ENCODE peak calls at places on chromosomes 4 and X, in four cellular contexts. K, H, F and R are unnamed samples.

GRCh38 chrX:7552758-7553157 is 290.2 kb upstream of the VCX start:
- DNase-seq in K (no peak), H (no peak), F (no peak), R (no peak)

GRCh38 chrX:40060356-40060845 is 37.4 kb downstream of the BCOR start:
- DNase-seq in K (no peak), H (no peak), F (no peak), R (no peak)

GRCh38 chr4:187865914-187866313 is 129.7 kb upstream of the ZFP42 start:
- DNase-seq in K (no peak), H (no peak), F (no peak), R (no peak)

GRCh38 chr4:25635501-25635900 is 20.1 kb upstream of the SLC34A2 start:
- DNase-seq in K (no peak), H (no peak), F (no peak), R (no peak)

GRCh38 chrX:12617241-12617640 is 174.0 kb upstream of the PRPS2 start:
- DNase-seq in K (no peak), H (no peak), F (no peak), R (no peak)

GRCh38 chr4:101835121-101835904 is 44.8 kb downstream of the BANK1 start:
- DNase-seq in K (no peak), H (no peak), F (peak; percentile 82), R (no peak)

GRCh38 chr4:141587897-141588296 is 48.5 kb upstream of the IL15 start:
- DNase-seq in K (no peak), H (no peak), F (no peak), R (no peak)

GRCh38 chr4:110540606-110541440 is 64.9 kb downstream of the ENPEP start:
- DNase-seq in K (no peak), H (no peak), F (no peak), R (no peak)

GRCh38 chr4:70844180-70844579 is 4.5 kb upstream of the GRSF1 start:
- DNase-seq in K (no peak), H (no peak), F (no peak), R (peak; percentile 36)

GRCh38 chrX:50081282-50081955 is 119.4 kb downstream of the AKAP4 start:
- DNase-seq in K (peak; percentile 71), H (no peak), F (peak; percentile 52), R (no peak)

GRCh38 chr4:175998782-175999181 is 66.9 kb upstream of the WDR17 start:
- DNase-seq in K (no peak), H (no peak), F (no peak), R (no peak)

DNA sequence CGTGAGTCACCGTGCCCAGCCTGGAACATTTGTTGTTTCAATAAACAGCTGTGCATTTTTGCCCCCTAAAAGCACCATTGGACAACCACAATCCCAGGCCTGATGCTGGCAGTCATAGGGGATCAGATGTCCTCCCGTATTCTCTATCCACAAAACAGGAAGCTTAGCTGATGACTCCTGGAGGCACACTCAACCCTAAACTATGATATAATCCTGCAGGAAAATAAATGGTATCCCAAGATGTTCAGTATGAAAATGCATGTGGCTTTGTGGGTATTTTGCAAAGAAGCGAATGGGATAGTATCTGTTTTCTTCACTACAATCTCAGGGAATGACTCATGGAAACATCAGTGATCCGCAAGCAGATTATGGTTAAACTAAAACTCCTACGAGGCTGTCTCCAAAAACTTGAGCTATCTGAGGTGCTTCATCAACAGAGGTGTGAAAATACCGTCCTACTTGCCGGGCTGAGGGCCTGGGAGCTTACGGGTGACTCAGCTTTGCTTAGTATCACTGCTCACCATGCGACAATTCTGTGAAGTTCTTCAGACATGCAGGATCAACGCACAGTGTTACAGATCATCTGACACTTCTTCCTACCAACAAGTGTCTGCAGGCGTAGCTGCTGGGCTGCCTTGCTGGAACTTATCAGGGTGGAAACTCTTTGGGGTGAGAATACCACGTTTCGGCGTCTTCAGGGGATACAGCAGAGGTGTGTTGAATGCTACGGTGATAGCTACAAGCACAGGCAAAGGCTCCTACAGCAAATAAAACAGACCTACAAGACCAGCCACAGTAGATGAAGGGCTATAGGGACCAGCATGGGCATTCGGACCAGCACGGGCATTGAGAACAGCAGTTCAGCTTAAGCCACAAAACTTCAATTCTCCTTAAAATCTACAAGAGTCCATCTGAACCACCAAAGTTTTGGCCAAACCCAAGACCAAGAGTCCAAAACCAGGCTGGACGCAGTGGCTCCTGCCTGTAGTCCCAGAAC is 148.5 kb downstream of the DHRSX start:
- DNase-seq in K (no peak), H (no peak), F (no peak), R (no peak)
- H3K4me3 ChIP-seq in K (no peak overlapping the region), H (no peak overlapping the region), F (no peak overlapping the region), R (no peak overlapping the region)

GRCh38 chr4:124610214-124610613 is 102.3 kb downstream of the ANKRD50 start:
- DNase-seq in K (no peak), H (no peak), F (no peak), R (no peak)
- H3K4me1 ChIP-seq in K (no peaks in the 10 kb centered on the region), H (no peaks in the 10 kb centered on the region), F (no peaks in the 10 kb centered on the region), R (no peaks in the 10 kb centered on the region)

GRCh38 chr4:41538017-41538733 is at the start of gene LIMCH1:
- DNase-seq in K (peak; percentile 73), H (no peak), F (peak; percentile 30), R (peak; percentile 89)
- H3K4me3 ChIP-seq in K (peak within 1 kb of the TSS; percentile 9), H (peak within 1 kb of the TSS; percentile 3), F (no peak within 1 kb of the TSS), R (peak within 1 kb of the TSS; percentile 39)

GRCh38 chr4:152644130-152644529 is 35.7 kb downstream of the TMEM154 start:
- DNase-seq in K (no peak), H (no peak), F (no peak), R (no peak)

GRCh38 chr4:152635876-152636275 is 43.9 kb downstream of the TMEM154 start:
- DNase-seq in K (no peak), H (no peak), F (no peak), R (no peak)

GRCh38 chr4:152643153-152644035 is 36.4 kb downstream of the TMEM154 start:
- DNase-seq in K (no peak), H (no peak), F (no peak), R (peak; percentile 31)

GRCh38 chr4:152640058-152640921 is 39.5 kb downstream of the TMEM154 start:
- DNase-seq in K (no peak), H (no peak), F (peak; percentile 30), R (no peak)
- H3K4me1 ChIP-seq in K (no peaks in the 10 kb centered on the region), H (no peaks in the 10 kb centered on the region), F (no peaks in the 10 kb centered on the region), R (no peaks in the 10 kb centered on the region)

GRCh38 chr4:173360587-173361221 is 10.1 kb upstream of the SAP30 start:
- DNase-seq in K (no peak), H (no peak), F (no peak), R (no peak)
- H3K4me3 ChIP-seq in K (no peak overlapping the region), H (no peak overlapping the region), F (no peak overlapping the region), R (no peak overlapping the region)

GRCh38 chr4:184806711-184807110 is 19.1 kb downstream of the ACSL1 start:
- DNase-seq in K (no peak), H (no peak), F (no peak), R (no peak)
- H3K4me1 ChIP-seq in K (peaks cover 37% of the 10 kb centered on the region), H (no peaks in the 10 kb centered on the region), F (peaks cover 12% of the 10 kb centered on the region), R (peaks cover 79% of the 10 kb centered on the region)

GRCh38 chr4:186067757-186068385 is 1.1 kb upstream of the TLR3 start:
- DNase-seq in K (no peak), H (peak; percentile 37), F (peak; percentile 76), R (no peak)

GRCh38 chr4:186069734-186070133 is 778 bp downstream of the TLR3 start:
- DNase-seq in K (no peak), H (no peak), F (no peak), R (no peak)

GRCh38 chr4:186068581-186069402 is at the start of gene TLR3:
- DNase-seq in K (no peak), H (no peak), F (no peak), R (no peak)

GRCh38 chr4:186074189-186074588 is 5.2 kb downstream of the TLR3 start:
- DNase-seq in K (no peak), H (no peak), F (no peak), R (no peak)

DNA sequence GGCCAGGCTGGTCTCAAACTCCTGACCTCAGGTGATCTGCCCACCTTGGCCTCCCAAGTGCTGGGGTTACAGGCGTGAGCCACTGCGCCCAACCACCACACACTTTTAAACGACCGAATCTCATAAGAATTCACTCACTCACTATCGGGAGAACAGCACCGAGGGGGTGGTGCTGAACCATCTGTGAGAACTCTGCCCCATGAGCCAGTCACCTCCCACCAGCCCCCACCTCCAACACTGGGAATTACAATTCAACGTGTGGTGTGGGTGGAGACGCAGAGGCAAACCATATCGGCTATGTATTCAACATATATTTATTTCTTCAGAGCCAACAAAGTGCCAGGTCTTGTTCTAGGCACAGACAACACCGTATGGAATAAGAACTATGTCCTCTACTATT is 3.6 kb downstream of the TLR3 start:
- DNase-seq in K (no peak), H (no peak), F (no peak), R (no peak)
- H3K4me3 ChIP-seq in K (no peak overlapping the region), H (no peak overlapping the region), F (no peak overlapping the region), R (no peak overlapping the region)

GRCh38 chr4:54395013-54395527 is 166.0 kb downstream of the PDGFRA start:
- DNase-seq in K (no peak), H (no peak), F (no peak), R (no peak)
- H3K4me1 ChIP-seq in K (no peaks in the 10 kb centered on the region), H (no peaks in the 10 kb centered on the region), F (no peaks in the 10 kb centered on the region), R (peaks cover 4% of the 10 kb centered on the region)

DNA sequence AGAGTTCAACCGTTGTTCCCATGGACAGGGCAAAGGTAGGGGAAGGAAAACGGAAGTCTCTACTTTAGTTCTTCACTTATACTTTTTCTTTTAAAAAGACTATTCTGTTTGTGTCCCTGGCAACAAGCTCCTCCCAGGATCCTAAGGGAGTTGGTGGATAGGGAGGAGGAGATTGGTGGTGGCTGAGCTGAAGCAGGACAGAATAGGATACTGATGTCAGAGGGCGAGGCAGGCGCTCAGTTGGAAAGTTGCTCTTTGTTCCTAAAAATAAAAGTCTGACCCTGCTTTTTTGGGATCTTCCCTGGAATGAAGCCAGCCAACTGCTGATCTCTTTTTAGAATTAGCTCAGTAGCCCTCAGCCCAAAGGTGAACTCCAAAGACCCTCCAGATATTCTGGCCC is 104.7 kb downstream of the MGST2 start:
- DNase-seq in K (no peak), H (no peak), F (peak; percentile 44), R (peak; percentile 70)
- H3K4me3 ChIP-seq in K (no peak overlapping the region), H (no peak overlapping the region), F (no peak overlapping the region), R (no peak overlapping the region)